ENCODE peak calls at places on chromosomes 16 and 17, in seven cellular contexts. One of them, this sample, is unnamed. For H3K4me1 and H3K27me3, the result is how much of the 10 kb centered on the place peaks cover.

GRCh38 chr16:84983308-84983707 is 28.0 kb downstream of the ZDHHC7 start:
- DNase-seq in heart right ventricle: no peak
- DNase-seq in CD8-positive, alpha-beta memory T cell: no peak
- DNase-seq in upper lobe of right lung: no peak
- DNase-seq in psoas muscle: no peak
- DNase-seq in CD8-positive, alpha-beta T cell: no peak
- DNase-seq in lung: peak
- DNase-seq in this sample: no peak

GRCh38 chr17:35747540-35748017 is 5.5 kb downstream of the GAS2L2 start:
- DNase-seq in heart right ventricle: peak
- DNase-seq in psoas muscle: peak
- DNase-seq in upper lobe of right lung: peak
- DNase-seq in CD8-positive, alpha-beta T cell: peak
- DNase-seq in CD8-positive, alpha-beta memory T cell: peak
- DNase-seq in lung: peak
- DNase-seq in this sample: peak

GRCh38 chr16:2756288-2757015 is 4.0 kb downstream of the SRRM2 start:
- DNase-seq in CD8-positive, alpha-beta T cell: no peak
- DNase-seq in CD8-positive, alpha-beta memory T cell: no peak
- DNase-seq in lung: no peak
- DNase-seq in psoas muscle: no peak
- DNase-seq in heart right ventricle: no peak
- DNase-seq in upper lobe of right lung: no peak
- DNase-seq in this sample: no peak

GRCh38 chr17:19338031-19338990 is 24.2 kb downstream of the B9D1 start:
- DNase-seq in psoas muscle: peak
- DNase-seq in CD8-positive, alpha-beta T cell: peak
- DNase-seq in lung: peak
- DNase-seq in CD8-positive, alpha-beta memory T cell: peak
- DNase-seq in upper lobe of right lung: peak
- DNase-seq in heart right ventricle: peak
- DNase-seq in this sample: peak

GRCh38 chr17:35088647-35088910 is 25.1 kb upstream of the RFFL start:
- DNase-seq in psoas muscle: peak
- DNase-seq in heart right ventricle: no peak
- DNase-seq in upper lobe of right lung: no peak
- DNase-seq in lung: no peak
- DNase-seq in CD8-positive, alpha-beta T cell: no peak
- DNase-seq in CD8-positive, alpha-beta memory T cell: no peak
- DNase-seq in this sample: peak

GRCh38 chr16:30723725-30724355 is 24.4 kb upstream of the PHKG2 start:
- DNase-seq in psoas muscle: no peak
- DNase-seq in heart right ventricle: no peak
- DNase-seq in upper lobe of right lung: no peak
- DNase-seq in CD8-positive, alpha-beta memory T cell: no peak
- DNase-seq in CD8-positive, alpha-beta T cell: no peak
- DNase-seq in lung: no peak
- DNase-seq in this sample: no peak

GRCh38 chr17:44522883-44523671 is 19.9 kb upstream of the GPATCH8 start:
- DNase-seq in lung: peak
- DNase-seq in heart right ventricle: peak
- DNase-seq in CD8-positive, alpha-beta T cell: peak
- DNase-seq in psoas muscle: peak
- DNase-seq in CD8-positive, alpha-beta memory T cell: peak
- DNase-seq in upper lobe of right lung: peak
- DNase-seq in this sample: peak

GRCh38 chr16:24789881-24790280 is 55.9 kb upstream of the SLC5A11 start:
- DNase-seq in psoas muscle: no peak
- DNase-seq in CD8-positive, alpha-beta memory T cell: no peak
- DNase-seq in lung: no peak
- DNase-seq in CD8-positive, alpha-beta T cell: no peak
- DNase-seq in heart right ventricle: no peak
- DNase-seq in upper lobe of right lung: no peak
- DNase-seq in this sample: no peak

GRCh38 chr16:9525037-9525436 is 433.6 kb downstream of the HAPSTR1 start:
- DNase-seq in CD8-positive, alpha-beta T cell: no peak
- DNase-seq in lung: no peak
- DNase-seq in psoas muscle: no peak
- DNase-seq in upper lobe of right lung: no peak
- DNase-seq in CD8-positive, alpha-beta memory T cell: no peak
- DNase-seq in heart right ventricle: no peak
- DNase-seq in this sample: no peak

GRCh38 chr17:35448214-35448898 is at the start of gene SLFN13:
- DNase-seq in psoas muscle: peak
- DNase-seq in lung: peak
- DNase-seq in heart right ventricle: peak
- DNase-seq in CD8-positive, alpha-beta memory T cell: peak
- DNase-seq in CD8-positive, alpha-beta T cell: peak
- DNase-seq in upper lobe of right lung: peak
- DNase-seq in this sample: peak

GRCh38 chr17:80187493-80187892 is 17.7 kb downstream of the CARD14 start:
- DNase-seq in CD8-positive, alpha-beta memory T cell: no peak
- DNase-seq in upper lobe of right lung: peak
- DNase-seq in psoas muscle: peak
- DNase-seq in CD8-positive, alpha-beta T cell: no peak
- DNase-seq in heart right ventricle: peak
- DNase-seq in lung: peak
- DNase-seq in this sample: no peak

GRCh38 chr16:2470603-2471015 is 488 bp upstream of the NTN3 start:
- DNase-seq in lung: no peak
- DNase-seq in CD8-positive, alpha-beta memory T cell: no peak
- DNase-seq in heart right ventricle: no peak
- DNase-seq in upper lobe of right lung: no peak
- DNase-seq in psoas muscle: no peak
- DNase-seq in CD8-positive, alpha-beta T cell: no peak
- DNase-seq in this sample: no peak

GRCh38 chr17:79897243-79898063 is 58.2 kb upstream of the CBX4 start:
- DNase-seq in heart right ventricle: no peak
- DNase-seq in CD8-positive, alpha-beta T cell: no peak
- DNase-seq in upper lobe of right lung: no peak
- DNase-seq in CD8-positive, alpha-beta memory T cell: no peak
- DNase-seq in lung: no peak
- DNase-seq in psoas muscle: no peak
- DNase-seq in this sample: no peak

GRCh38 chr17:7370853-7371252 is 10.0 kb upstream of the TNK1 start:
- DNase-seq in CD8-positive, alpha-beta memory T cell: no peak
- DNase-seq in upper lobe of right lung: no peak
- DNase-seq in psoas muscle: no peak
- DNase-seq in lung: no peak
- DNase-seq in CD8-positive, alpha-beta T cell: no peak
- DNase-seq in heart right ventricle: no peak
- DNase-seq in this sample: no peak

GRCh38 chr17:64329571-64329970 is 61.1 kb downstream of the PECAM1 start:
- DNase-seq in upper lobe of right lung: no peak
- DNase-seq in psoas muscle: no peak
- DNase-seq in CD8-positive, alpha-beta T cell: no peak
- DNase-seq in lung: no peak
- DNase-seq in heart right ventricle: no peak
- DNase-seq in CD8-positive, alpha-beta memory T cell: no peak
- DNase-seq in this sample: no peak

GRCh38 chr17:64327201-64327930 is 63.3 kb downstream of the PECAM1 start:
- DNase-seq in heart right ventricle: peak
- DNase-seq in psoas muscle: no peak
- DNase-seq in CD8-positive, alpha-beta memory T cell: no peak
- DNase-seq in CD8-positive, alpha-beta T cell: no peak
- DNase-seq in upper lobe of right lung: no peak
- DNase-seq in lung: no peak
- DNase-seq in this sample: no peak

GRCh38 chr17:64328875-64329405 is 61.7 kb downstream of the PECAM1 start:
- DNase-seq in psoas muscle: no peak
- DNase-seq in CD8-positive, alpha-beta T cell: no peak
- DNase-seq in CD8-positive, alpha-beta memory T cell: no peak
- DNase-seq in heart right ventricle: no peak
- DNase-seq in upper lobe of right lung: no peak
- DNase-seq in lung: no peak
- DNase-seq in this sample: no peak

GRCh38 chr17:64326420-64327054 is 63.5 kb upstream of the TEX2 start:
- DNase-seq in psoas muscle: peak
- DNase-seq in upper lobe of right lung: peak
- DNase-seq in lung: peak
- DNase-seq in CD8-positive, alpha-beta memory T cell: no peak
- DNase-seq in heart right ventricle: peak
- DNase-seq in CD8-positive, alpha-beta T cell: no peak
- DNase-seq in this sample: peak

GRCh38 chr17:64328036-64328874 is 62.4 kb downstream of the PECAM1 start:
- DNase-seq in CD8-positive, alpha-beta T cell: no peak
- DNase-seq in upper lobe of right lung: no peak
- DNase-seq in psoas muscle: no peak
- DNase-seq in CD8-positive, alpha-beta memory T cell: no peak
- DNase-seq in lung: no peak
- DNase-seq in heart right ventricle: peak
- DNase-seq in this sample: no peak
- H3K4me1 ChIP-seq in CD8-positive, alpha-beta T cell: under half
- H3K4me1 ChIP-seq in upper lobe of right lung: half or more
- H3K4me1 ChIP-seq in psoas muscle: under half
- H3K4me1 ChIP-seq in CD8-positive, alpha-beta memory T cell: under half
- H3K4me1 ChIP-seq in lung: under half
- H3K4me1 ChIP-seq in heart right ventricle: half or more
- H3K4me1 ChIP-seq in this sample: half or more

GRCh38 chr16:7742626-7743025 is 410.0 kb downstream of the RBFOX1 start:
- DNase-seq in psoas muscle: no peak
- DNase-seq in lung: no peak
- DNase-seq in CD8-positive, alpha-beta memory T cell: no peak
- DNase-seq in CD8-positive, alpha-beta T cell: no peak
- DNase-seq in heart right ventricle: no peak
- DNase-seq in upper lobe of right lung: no peak
- DNase-seq in this sample: no peak

GRCh38 chr16:7746971-7747370 is 414.3 kb downstream of the RBFOX1 start:
- DNase-seq in CD8-positive, alpha-beta memory T cell: no peak
- DNase-seq in CD8-positive, alpha-beta T cell: no peak
- DNase-seq in heart right ventricle: no peak
- DNase-seq in lung: no peak
- DNase-seq in psoas muscle: no peak
- DNase-seq in upper lobe of right lung: no peak
- DNase-seq in this sample: no peak

GRCh38 chr16:7745321-7745720 is 412.7 kb downstream of the RBFOX1 start:
- DNase-seq in heart right ventricle: no peak
- DNase-seq in CD8-positive, alpha-beta T cell: no peak
- DNase-seq in CD8-positive, alpha-beta memory T cell: no peak
- DNase-seq in psoas muscle: no peak
- DNase-seq in upper lobe of right lung: no peak
- DNase-seq in lung: no peak
- DNase-seq in this sample: no peak

DNA sequence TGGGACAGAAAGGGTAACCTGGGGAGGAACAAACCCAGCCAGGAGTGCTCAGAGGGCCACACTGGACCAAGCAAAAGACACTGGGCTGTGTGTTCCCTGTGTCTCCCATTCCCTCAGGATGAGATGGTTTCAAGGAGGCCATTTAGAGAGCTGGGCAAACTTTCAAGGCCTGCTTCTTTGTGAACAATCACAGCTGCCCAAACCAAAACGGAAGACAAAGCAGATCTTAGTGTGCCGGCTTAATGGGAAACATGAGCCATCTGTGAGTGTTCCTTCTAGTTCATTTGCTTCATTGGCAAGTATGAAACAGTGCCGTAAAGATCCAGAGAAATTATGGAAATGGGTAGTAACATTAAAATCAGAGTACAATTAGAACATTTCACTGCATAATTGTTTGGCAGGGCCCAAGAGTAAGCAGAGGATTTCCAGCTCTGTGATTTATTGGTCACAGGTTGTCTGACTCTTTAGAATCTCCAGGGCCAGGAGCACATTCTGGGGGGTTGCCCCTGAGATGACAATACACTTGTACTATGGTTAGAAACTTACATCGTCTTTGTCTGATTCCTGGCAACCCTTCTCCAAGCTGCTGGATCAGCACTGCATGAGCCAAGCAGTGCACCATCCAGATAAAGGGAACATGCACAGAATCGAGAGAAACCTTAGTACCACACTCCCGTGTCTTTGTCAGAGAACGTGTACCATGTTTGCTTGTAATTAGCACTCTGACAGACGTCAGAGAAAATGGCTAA is 412.1 kb downstream of the RBFOX1 start:
- DNase-seq in heart right ventricle: no peak
- DNase-seq in CD8-positive, alpha-beta T cell: no peak
- DNase-seq in CD8-positive, alpha-beta memory T cell: no peak
- DNase-seq in lung: no peak
- DNase-seq in psoas muscle: no peak
- DNase-seq in upper lobe of right lung: no peak
- DNase-seq in this sample: no peak
- H3K4me3 ChIP-seq in heart right ventricle: no peak
- H3K4me3 ChIP-seq in CD8-positive, alpha-beta T cell: no peak
- H3K4me3 ChIP-seq in CD8-positive, alpha-beta memory T cell: no peak
- H3K4me3 ChIP-seq in lung: no peak
- H3K4me3 ChIP-seq in psoas muscle: no peak
- H3K4me3 ChIP-seq in upper lobe of right lung: no peak
- H3K4me3 ChIP-seq in this sample: no peak

GRCh38 chr17:48624544-48625501 is 1.3 kb downstream of the HOXB9 start:
- DNase-seq in CD8-positive, alpha-beta memory T cell: no peak
- DNase-seq in CD8-positive, alpha-beta T cell: no peak
- DNase-seq in psoas muscle: no peak
- DNase-seq in lung: no peak
- DNase-seq in upper lobe of right lung: no peak
- DNase-seq in heart right ventricle: no peak
- DNase-seq in this sample: no peak

GRCh38 chr17:48625502-48626201 is 506 bp downstream of the HOXB9 start:
- DNase-seq in lung: no peak
- DNase-seq in psoas muscle: no peak
- DNase-seq in CD8-positive, alpha-beta T cell: no peak
- DNase-seq in CD8-positive, alpha-beta memory T cell: no peak
- DNase-seq in heart right ventricle: no peak
- DNase-seq in upper lobe of right lung: no peak
- DNase-seq in this sample: peak

GRCh38 chr17:48622857-48623256 is 3.3 kb downstream of the HOXB9 start:
- DNase-seq in psoas muscle: no peak
- DNase-seq in CD8-positive, alpha-beta memory T cell: no peak
- DNase-seq in heart right ventricle: no peak
- DNase-seq in lung: no peak
- DNase-seq in CD8-positive, alpha-beta T cell: no peak
- DNase-seq in upper lobe of right lung: no peak
- DNase-seq in this sample: no peak

GRCh38 chr17:48623583-48623982 is 2.6 kb downstream of the HOXB9 start:
- DNase-seq in lung: no peak
- DNase-seq in CD8-positive, alpha-beta T cell: no peak
- DNase-seq in upper lobe of right lung: no peak
- DNase-seq in psoas muscle: no peak
- DNase-seq in heart right ventricle: no peak
- DNase-seq in CD8-positive, alpha-beta memory T cell: no peak
- DNase-seq in this sample: no peak

DNA sequence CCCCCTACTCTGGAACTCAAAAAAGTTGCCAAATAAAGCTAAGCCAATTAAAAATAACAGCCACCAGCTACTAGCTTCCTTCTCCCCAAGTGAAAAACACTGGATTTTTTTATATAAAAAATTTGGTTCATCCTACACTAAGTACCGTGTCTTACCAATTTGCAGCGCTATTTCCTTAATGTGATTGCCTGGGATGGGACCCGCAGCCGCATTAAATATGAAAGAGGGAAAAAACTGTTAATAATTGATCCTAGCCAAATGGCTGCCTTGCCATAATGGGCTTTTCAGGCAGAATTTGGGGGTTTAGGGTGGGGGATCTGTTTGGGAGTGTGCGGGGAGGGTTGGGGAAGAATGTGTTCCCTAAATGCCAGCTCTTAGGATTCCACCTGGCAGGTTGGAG is 2.0 kb downstream of the HOXB9 start:
- DNase-seq in CD8-positive, alpha-beta T cell: no peak
- DNase-seq in heart right ventricle: no peak
- DNase-seq in lung: no peak
- DNase-seq in upper lobe of right lung: no peak
- DNase-seq in CD8-positive, alpha-beta memory T cell: no peak
- DNase-seq in psoas muscle: no peak
- DNase-seq in this sample: no peak
- H3K27me3 ChIP-seq in CD8-positive, alpha-beta T cell: half or more
- H3K27me3 ChIP-seq in heart right ventricle: half or more
- H3K27me3 ChIP-seq in lung: under half
- H3K27me3 ChIP-seq in upper lobe of right lung: half or more
- H3K27me3 ChIP-seq in CD8-positive, alpha-beta memory T cell: half or more
- H3K27me3 ChIP-seq in psoas muscle: half or more
- H3K27me3 ChIP-seq in this sample: half or more

GRCh38 chr17:50174444-50174843 is 8.6 kb downstream of the SGCA start:
- DNase-seq in lung: no peak
- DNase-seq in CD8-positive, alpha-beta T cell: no peak
- DNase-seq in CD8-positive, alpha-beta memory T cell: no peak
- DNase-seq in psoas muscle: peak
- DNase-seq in upper lobe of right lung: no peak
- DNase-seq in heart right ventricle: no peak
- DNase-seq in this sample: no peak
- H3K4me1 ChIP-seq in lung: under half
- H3K4me1 ChIP-seq in CD8-positive, alpha-beta T cell: under half
- H3K4me1 ChIP-seq in CD8-positive, alpha-beta memory T cell: under half
- H3K4me1 ChIP-seq in psoas muscle: half or more
- H3K4me1 ChIP-seq in upper lobe of right lung: under half
- H3K4me1 ChIP-seq in heart right ventricle: half or more
- H3K4me1 ChIP-seq in this sample: under half

This sample was measured in thyroid gland.